ENCODE peak calls at places on chromosomes 11 and 22, in eight cellular contexts. One of them, this sample, is unnamed.

GRCh38 chr22:33787645-33788456 is 132.4 kb downstream of the LARGE1 start:
- DNase-seq in AG04450: no peak
- DNase-seq in suprapubic skin: no peak
- DNase-seq in ovary: no peak
- DNase-seq in left ventricle myocardium inferior: no peak
- DNase-seq in HL-60: no peak
- DNase-seq in neural progenitor cell: no peak
- DNase-seq in RWPE1: no peak
- DNase-seq in this sample: no peak

GRCh38 chr11:33868646-33869461 is 23.0 kb downstream of the LMO2 start:
- DNase-seq in neural progenitor cell: peak
- DNase-seq in HL-60: no peak
- DNase-seq in left ventricle myocardium inferior: no peak
- DNase-seq in RWPE1: no peak
- DNase-seq in AG04450: no peak
- DNase-seq in ovary: peak
- DNase-seq in suprapubic skin: no peak
- DNase-seq in this sample: no peak

GRCh38 chr11:115462004-115462541 is 42.1 kb downstream of the CADM1 start:
- DNase-seq in neural progenitor cell: no peak
- DNase-seq in AG04450: no peak
- DNase-seq in ovary: no peak
- DNase-seq in RWPE1: no peak
- DNase-seq in HL-60: no peak
- DNase-seq in left ventricle myocardium inferior: peak
- DNase-seq in suprapubic skin: no peak
- DNase-seq in this sample: no peak

GRCh38 chr22:33666661-33667619 is 253.3 kb downstream of the LARGE1 start:
- DNase-seq in HL-60: no peak
- DNase-seq in RWPE1: no peak
- DNase-seq in ovary: no peak
- DNase-seq in left ventricle myocardium inferior: no peak
- DNase-seq in AG04450: no peak
- DNase-seq in neural progenitor cell: peak
- DNase-seq in suprapubic skin: no peak
- DNase-seq in this sample: no peak

GRCh38 chr11:114193730-114194674 is 102.2 kb upstream of the NNMT start:
- DNase-seq in ovary: peak
- DNase-seq in left ventricle myocardium inferior: no peak
- DNase-seq in RWPE1: no peak
- DNase-seq in HL-60: no peak
- DNase-seq in AG04450: no peak
- DNase-seq in suprapubic skin: no peak
- DNase-seq in neural progenitor cell: no peak
- DNase-seq in this sample: no peak

GRCh38 chr11:61778920-61779650 is 13.3 kb downstream of the TMEM258 start:
- DNase-seq in AG04450: no peak
- DNase-seq in suprapubic skin: no peak
- DNase-seq in RWPE1: no peak
- DNase-seq in left ventricle myocardium inferior: no peak
- DNase-seq in ovary: no peak
- DNase-seq in HL-60: no peak
- DNase-seq in neural progenitor cell: no peak
- DNase-seq in this sample: no peak

GRCh38 chr11:117495357-117495756 is 167.7 kb downstream of the CEP164 start:
- DNase-seq in left ventricle myocardium inferior: no peak
- DNase-seq in HL-60: no peak
- DNase-seq in suprapubic skin: no peak
- DNase-seq in RWPE1: peak
- DNase-seq in ovary: no peak
- DNase-seq in neural progenitor cell: no peak
- DNase-seq in AG04450: no peak
- DNase-seq in this sample: no peak

GRCh38 chr22:19664951-19665783 is 49.1 kb upstream of the SEPTIN5 start:
- DNase-seq in neural progenitor cell: no peak
- DNase-seq in left ventricle myocardium inferior: no peak
- DNase-seq in ovary: no peak
- DNase-seq in HL-60: no peak
- DNase-seq in AG04450: no peak
- DNase-seq in RWPE1: no peak
- DNase-seq in suprapubic skin: peak
- DNase-seq in this sample: no peak

GRCh38 chr22:47927811-47928210 is 1165.4 kb downstream of the TBC1D22A start:
- DNase-seq in suprapubic skin: no peak
- DNase-seq in left ventricle myocardium inferior: no peak
- DNase-seq in AG04450: no peak
- DNase-seq in ovary: no peak
- DNase-seq in HL-60: no peak
- DNase-seq in RWPE1: no peak
- DNase-seq in neural progenitor cell: no peak
- DNase-seq in this sample: no peak

GRCh38 chr11:61486779-61487178 is 21.8 kb upstream of the LRRC10B start:
- DNase-seq in neural progenitor cell: no peak
- DNase-seq in AG04450: no peak
- DNase-seq in suprapubic skin: no peak
- DNase-seq in ovary: no peak
- DNase-seq in left ventricle myocardium inferior: no peak
- DNase-seq in HL-60: no peak
- DNase-seq in RWPE1: peak
- DNase-seq in this sample: no peak

GRCh38 chr11:68429661-68430060 is 30.9 kb upstream of the PPP6R3 start:
- DNase-seq in ovary: no peak
- DNase-seq in HL-60: no peak
- DNase-seq in left ventricle myocardium inferior: no peak
- DNase-seq in neural progenitor cell: no peak
- DNase-seq in suprapubic skin: no peak
- DNase-seq in AG04450: no peak
- DNase-seq in RWPE1: no peak
- DNase-seq in this sample: no peak

GRCh38 chr11:126968915-126969314 is 31.7 kb downstream of the KIRREL3 start:
- DNase-seq in ovary: no peak
- DNase-seq in AG04450: no peak
- DNase-seq in neural progenitor cell: peak
- DNase-seq in suprapubic skin: no peak
- DNase-seq in left ventricle myocardium inferior: no peak
- DNase-seq in RWPE1: no peak
- DNase-seq in HL-60: no peak
- DNase-seq in this sample: no peak

GRCh38 chr11:110379936-110380335 is 49.8 kb upstream of the FDX1 start:
- DNase-seq in HL-60: no peak
- DNase-seq in neural progenitor cell: no peak
- DNase-seq in RWPE1: no peak
- DNase-seq in left ventricle myocardium inferior: no peak
- DNase-seq in ovary: no peak
- DNase-seq in suprapubic skin: no peak
- DNase-seq in AG04450: no peak
- DNase-seq in this sample: no peak

GRCh38 chr11:76379811-76380160 is 1.1 kb downstream of the THAP12 start:
- DNase-seq in neural progenitor cell: no peak
- DNase-seq in RWPE1: no peak
- DNase-seq in suprapubic skin: no peak
- DNase-seq in HL-60: no peak
- DNase-seq in AG04450: no peak
- DNase-seq in left ventricle myocardium inferior: no peak
- DNase-seq in ovary: no peak
- DNase-seq in this sample: no peak

GRCh38 chr11:76380161-76380976 is 563 bp downstream of the THAP12 start:
- DNase-seq in ovary: no peak
- DNase-seq in left ventricle myocardium inferior: no peak
- DNase-seq in suprapubic skin: no peak
- DNase-seq in AG04450: no peak
- DNase-seq in HL-60: peak
- DNase-seq in RWPE1: peak
- DNase-seq in neural progenitor cell: no peak
- DNase-seq in this sample: peak

GRCh38 chr11:76382209-76382608 is 1.1 kb downstream of the GVQW3 start:
- DNase-seq in suprapubic skin: no peak
- DNase-seq in AG04450: no peak
- DNase-seq in HL-60: no peak
- DNase-seq in left ventricle myocardium inferior: no peak
- DNase-seq in RWPE1: no peak
- DNase-seq in neural progenitor cell: no peak
- DNase-seq in ovary: no peak
- DNase-seq in this sample: no peak

GRCh38 chr11:76376746-76377558 is 4.0 kb downstream of the THAP12 start:
- DNase-seq in HL-60: no peak
- DNase-seq in neural progenitor cell: no peak
- DNase-seq in left ventricle myocardium inferior: no peak
- DNase-seq in ovary: no peak
- DNase-seq in RWPE1: no peak
- DNase-seq in AG04450: no peak
- DNase-seq in suprapubic skin: no peak
- DNase-seq in this sample: no peak

GRCh38 chr11:76380977-76381719 is at the start of the genes GVQW3 and THAP12:
- DNase-seq in suprapubic skin: peak
- DNase-seq in HL-60: peak
- DNase-seq in ovary: peak
- DNase-seq in neural progenitor cell: peak
- DNase-seq in AG04450: peak
- DNase-seq in left ventricle myocardium inferior: peak
- DNase-seq in RWPE1: peak
- DNase-seq in this sample: peak
- TF ChIP-seq CTCF in suprapubic skin: no peak
- TF ChIP-seq CTCF in HL-60: no peak
- TF ChIP-seq CTCF in ovary: no peak
- TF ChIP-seq CTCF in neural progenitor cell: peak
- TF ChIP-seq CTCF in AG04450: no peak
- TF ChIP-seq CTCF in left ventricle myocardium inferior: peak
- TF ChIP-seq CTCF in RWPE1: peak
- TF ChIP-seq CTCF in this sample: peak

GRCh38 chr11:13964771-13965074 is 2.2 kb downstream of the SPON1 start:
- DNase-seq in suprapubic skin: no peak
- DNase-seq in HL-60: no peak
- DNase-seq in left ventricle myocardium inferior: no peak
- DNase-seq in RWPE1: no peak
- DNase-seq in ovary: no peak
- DNase-seq in neural progenitor cell: no peak
- DNase-seq in AG04450: no peak
- DNase-seq in this sample: no peak

GRCh38 chr11:13963169-13963948 is 836 bp downstream of the SPON1 start:
- DNase-seq in ovary: peak
- DNase-seq in AG04450: no peak
- DNase-seq in left ventricle myocardium inferior: peak
- DNase-seq in RWPE1: no peak
- DNase-seq in HL-60: no peak
- DNase-seq in suprapubic skin: no peak
- DNase-seq in neural progenitor cell: peak
- DNase-seq in this sample: no peak

GRCh38 chr11:13966486-13966885 is 4.0 kb downstream of the SPON1 start:
- DNase-seq in suprapubic skin: no peak
- DNase-seq in neural progenitor cell: peak
- DNase-seq in left ventricle myocardium inferior: no peak
- DNase-seq in ovary: no peak
- DNase-seq in AG04450: no peak
- DNase-seq in RWPE1: no peak
- DNase-seq in HL-60: no peak
- DNase-seq in this sample: no peak

GRCh38 chr11:13963949-13964770 is 1.6 kb downstream of the SPON1 start:
- DNase-seq in left ventricle myocardium inferior: peak
- DNase-seq in RWPE1: peak
- DNase-seq in ovary: peak
- DNase-seq in suprapubic skin: no peak
- DNase-seq in HL-60: no peak
- DNase-seq in AG04450: no peak
- DNase-seq in neural progenitor cell: peak
- DNase-seq in this sample: no peak

DNA sequence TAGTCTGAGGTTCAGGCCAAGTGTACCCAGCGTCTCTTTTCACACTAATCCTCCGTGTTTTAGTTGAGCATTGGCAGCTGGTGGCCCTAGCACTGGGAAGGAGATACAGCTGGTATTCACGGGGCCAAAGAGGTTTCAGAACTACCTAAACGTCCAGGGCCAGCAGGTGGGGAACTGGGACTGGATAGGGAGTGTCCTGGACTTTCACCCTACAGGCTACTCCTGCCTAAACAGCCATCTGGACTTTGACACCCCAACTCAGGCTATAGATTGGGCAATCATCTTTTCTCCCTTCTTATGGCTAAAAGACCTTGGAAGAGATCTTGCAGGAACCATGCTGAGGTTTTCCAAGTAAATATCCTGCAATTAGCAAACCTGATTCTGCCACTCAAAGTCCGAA is 2.8 kb downstream of the SPON1 start:
- DNase-seq in RWPE1: no peak
- DNase-seq in neural progenitor cell: peak
- DNase-seq in HL-60: no peak
- DNase-seq in AG04450: no peak
- DNase-seq in suprapubic skin: no peak
- DNase-seq in left ventricle myocardium inferior: no peak
- DNase-seq in ovary: no peak
- DNase-seq in this sample: no peak
- TF ChIP-seq CTCF in RWPE1: no peak
- TF ChIP-seq CTCF in neural progenitor cell: peak
- TF ChIP-seq CTCF in HL-60: no peak
- TF ChIP-seq CTCF in AG04450: no peak
- TF ChIP-seq CTCF in suprapubic skin: no peak
- TF ChIP-seq CTCF in left ventricle myocardium inferior: no peak
- TF ChIP-seq CTCF in ovary: no peak
- TF ChIP-seq CTCF in this sample: no peak

GRCh38 chr11:17778956-17779860 is 44.6 kb downstream of the KCNC1 start:
- DNase-seq in HL-60: no peak
- DNase-seq in ovary: no peak
- DNase-seq in RWPE1: no peak
- DNase-seq in AG04450: no peak
- DNase-seq in left ventricle myocardium inferior: no peak
- DNase-seq in neural progenitor cell: no peak
- DNase-seq in suprapubic skin: no peak
- DNase-seq in this sample: no peak

GRCh38 chr11:17780668-17781067 is 46.1 kb downstream of the KCNC1 start:
- DNase-seq in ovary: no peak
- DNase-seq in suprapubic skin: no peak
- DNase-seq in HL-60: no peak
- DNase-seq in AG04450: no peak
- DNase-seq in RWPE1: no peak
- DNase-seq in left ventricle myocardium inferior: no peak
- DNase-seq in neural progenitor cell: no peak
- DNase-seq in this sample: no peak

GRCh38 chr11:17781221-17781620 is 46.6 kb downstream of the KCNC1 start:
- DNase-seq in AG04450: no peak
- DNase-seq in left ventricle myocardium inferior: no peak
- DNase-seq in neural progenitor cell: no peak
- DNase-seq in HL-60: no peak
- DNase-seq in RWPE1: no peak
- DNase-seq in ovary: no peak
- DNase-seq in suprapubic skin: no peak
- DNase-seq in this sample: no peak

GRCh38 chr11:17781626-17782025 is 47.0 kb downstream of the KCNC1 start:
- DNase-seq in left ventricle myocardium inferior: no peak
- DNase-seq in ovary: no peak
- DNase-seq in AG04450: no peak
- DNase-seq in neural progenitor cell: no peak
- DNase-seq in suprapubic skin: no peak
- DNase-seq in HL-60: no peak
- DNase-seq in RWPE1: no peak
- DNase-seq in this sample: no peak

GRCh38 chr11:17779861-17780594 is 45.4 kb downstream of the KCNC1 start:
- DNase-seq in ovary: no peak
- DNase-seq in HL-60: no peak
- DNase-seq in AG04450: no peak
- DNase-seq in left ventricle myocardium inferior: no peak
- DNase-seq in neural progenitor cell: no peak
- DNase-seq in RWPE1: no peak
- DNase-seq in suprapubic skin: no peak
- DNase-seq in this sample: no peak
- TF ChIP-seq CTCF in ovary: no peak
- TF ChIP-seq CTCF in HL-60: no peak
- TF ChIP-seq CTCF in AG04450: no peak
- TF ChIP-seq CTCF in left ventricle myocardium inferior: no peak
- TF ChIP-seq CTCF in neural progenitor cell: no peak
- TF ChIP-seq CTCF in RWPE1: no peak
- TF ChIP-seq CTCF in suprapubic skin: no peak
- TF ChIP-seq CTCF in this sample: no peak

GRCh38 chr11:76723142-76723541 is 52.6 kb upstream of the LRRC32 start:
- DNase-seq in ovary: no peak
- DNase-seq in suprapubic skin: no peak
- DNase-seq in left ventricle myocardium inferior: no peak
- DNase-seq in neural progenitor cell: no peak
- DNase-seq in AG04450: no peak
- DNase-seq in HL-60: no peak
- DNase-seq in RWPE1: no peak
- DNase-seq in this sample: no peak
- TF ChIP-seq CTCF in ovary: no peak
- TF ChIP-seq CTCF in suprapubic skin: no peak
- TF ChIP-seq CTCF in left ventricle myocardium inferior: no peak
- TF ChIP-seq CTCF in neural progenitor cell: no peak
- TF ChIP-seq CTCF in AG04450: no peak
- TF ChIP-seq CTCF in HL-60: no peak
- TF ChIP-seq CTCF in RWPE1: no peak
- TF ChIP-seq CTCF in this sample: no peak

This sample was measured in CD14-positive monocyte.